ENCODE peak calls at places on chromosome 18, in nine cellular contexts. H is Peyer's patch; Y is H9; E is AG04450; K is colonic mucosa; M is PC-3; U is right atrium auricular region; B is OCI-LY7; D is CD8-positive, alpha-beta memory T cell. G is an unnamed sample.

GRCh38 chr18:11074879-11075278 is 74.5 kb downstream of the PIEZO2 start:
- DNase-seq in H (no peak), Y (no peak), E (no peak), K (no peak), M (no peak), U (no peak), B (no peak), D (no peak), G (no peak)

GRCh38 chr18:74445585-74445984 is 11.5 kb downstream of the DIPK1C start:
- DNase-seq in H (no peak), Y (no peak), E (no peak), K (no peak), M (no peak), U (no peak), B (no peak), D (no peak), G (no peak)

GRCh38 chr18:2316686-2317308 is 254.5 kb downstream of the METTL4 start:
- DNase-seq in H (no peak), Y (no peak), E (no peak), K (no peak), M (no peak), U (no peak), B (no peak), D (no peak), G (no peak)

GRCh38 chr18:42298744-42299685 is 344.0 kb downstream of the PIK3C3 start:
- DNase-seq in H (peak), Y (peak), E (peak), K (peak), M (peak), U (peak), B (peak), D (peak), G (no peak)

GRCh38 chr18:59068672-59069071 is 71.0 kb upstream of the SEC11C start:
- DNase-seq in H (no peak), Y (no peak), E (no peak), K (no peak), M (no peak), U (no peak), B (no peak), D (no peak), G (no peak)

GRCh38 chr18:5466256-5466655 is 77.5 kb downstream of the EPB41L3 start:
- DNase-seq in H (no peak), Y (no peak), E (no peak), K (no peak), M (no peak), U (no peak), B (no peak), D (no peak), G (no peak)

GRCh38 chr18:25350561-25351201 is 1.3 kb downstream of the ZNF521 start:
- DNase-seq in H (peak), Y (peak), E (peak), K (peak), M (no peak), U (no peak), B (peak), D (no peak), G (no peak)

GRCh38 chr18:72530622-72531021 is 13.5 kb downstream of the CBLN2 start:
- DNase-seq in H (no peak), Y (no peak), E (no peak), K (no peak), M (no peak), U (no peak), B (no peak), D (no peak), G (no peak)

GRCh38 chr18:63783394-63783793 is 8.2 kb downstream of the SERPINB7 start:
- DNase-seq in H (no peak), Y (peak), E (no peak), K (no peak), M (peak), U (no peak), B (no peak), D (no peak), G (no peak)

GRCh38 chr18:80147418-80148315 is 38.6 kb downstream of the ADNP2 start:
- DNase-seq in H (peak), Y (peak), E (peak), K (peak), M (peak), U (peak), B (peak), D (peak), G (peak)
- H3K27ac ChIP-seq in H (peak), Y (no peak), E (no peak), K (peak), M (no peak), U (no peak), B (no peak), D (no peak), G (peak)

DNA sequence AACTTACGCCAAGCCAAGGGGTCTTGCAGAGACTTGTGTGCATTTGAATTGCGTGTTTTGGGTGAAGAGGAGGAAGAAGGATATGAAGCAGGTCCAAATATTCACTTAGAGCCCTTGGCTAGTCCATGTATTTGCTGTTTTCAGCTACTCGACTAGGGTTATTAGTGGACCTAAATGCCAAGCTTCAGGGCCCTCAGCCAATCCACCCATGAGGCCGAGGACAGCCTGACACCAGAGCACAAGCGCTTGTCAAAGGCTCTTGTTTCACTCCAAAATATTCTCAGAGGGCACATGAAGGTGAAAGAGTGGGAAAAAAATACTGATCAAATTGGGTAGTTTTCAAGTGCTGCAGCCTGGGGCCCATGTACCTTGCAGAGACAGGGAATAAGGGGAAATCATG is 174.8 kb upstream of the ACAA2 start:
- DNase-seq in H (no peak), Y (no peak), E (no peak), K (no peak), M (no peak), U (no peak), B (no peak), D (no peak), G (no peak)
- H3K27ac ChIP-seq in H (no peak), Y (no peak), E (no peak), K (no peak), M (no peak), U (no peak), B (no peak), D (no peak), G (no peak)

GRCh38 chr18:34772887-34773286 is 62.8 kb downstream of the DTNA start:
- DNase-seq in H (no peak), Y (no peak), E (no peak), K (no peak), M (no peak), U (no peak), B (no peak), D (no peak), G (no peak)

GRCh38 chr18:34771958-34772357 is 61.9 kb downstream of the DTNA start:
- DNase-seq in H (no peak), Y (no peak), E (no peak), K (no peak), M (no peak), U (no peak), B (no peak), D (no peak), G (no peak)

GRCh38 chr18:34773378-34773777 is 63.3 kb downstream of the DTNA start:
- DNase-seq in H (no peak), Y (no peak), E (no peak), K (no peak), M (peak), U (no peak), B (no peak), D (no peak), G (no peak)

DNA sequence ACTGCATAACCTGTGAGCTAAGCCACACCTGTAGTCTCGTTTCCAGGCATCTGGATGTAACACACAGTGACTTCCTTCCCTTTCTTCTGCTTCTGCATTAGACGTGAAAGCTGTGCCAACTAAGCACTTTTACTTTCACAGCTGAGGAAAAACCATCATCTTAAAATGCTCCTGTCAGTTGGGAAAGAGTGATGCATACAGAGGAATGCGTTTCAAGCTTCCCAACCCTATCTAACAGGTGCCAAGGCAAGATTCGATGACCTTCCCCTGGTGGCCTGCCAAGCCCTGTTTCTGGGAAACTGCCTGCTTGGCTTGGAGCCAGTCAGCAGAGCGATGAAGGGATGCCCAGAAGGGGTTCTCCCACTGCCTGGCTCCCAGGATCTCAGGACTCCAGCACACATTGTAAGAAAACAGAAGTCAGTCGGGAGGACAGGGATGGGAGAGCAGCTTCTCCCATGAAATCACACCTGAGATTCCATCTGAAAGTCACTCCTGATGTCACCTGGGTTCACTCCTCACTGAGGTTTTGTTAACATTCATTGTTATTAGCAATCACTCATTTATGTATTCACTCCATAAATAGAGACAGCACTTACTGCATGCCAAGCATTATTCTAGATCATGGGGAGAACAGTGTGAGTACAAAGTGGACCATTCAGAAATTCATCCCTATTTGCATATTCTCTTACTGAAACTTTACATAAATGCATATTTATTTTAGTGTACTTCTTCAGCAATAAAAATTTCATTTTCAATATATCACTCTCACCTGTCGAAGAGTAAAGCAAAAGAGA is 64.1 kb downstream of the DTNA start:
- DNase-seq in H (no peak), Y (no peak), E (no peak), K (no peak), M (peak), U (no peak), B (no peak), D (no peak), G (peak)
- H3K27ac ChIP-seq in H (peak), Y (no peak), E (no peak), K (no peak), M (no peak), U (peak), B (no peak), D (no peak), G (no peak)

GRCh38 chr18:31398191-31398590 is 21.6 kb downstream of the DSG4 start:
- DNase-seq in H (no peak), Y (no peak), E (no peak), K (no peak), M (no peak), U (no peak), B (no peak), D (no peak), G (no peak)

GRCh38 chr18:31401156-31402025 is 24.8 kb downstream of the DSG4 start:
- DNase-seq in H (no peak), Y (no peak), E (no peak), K (peak), M (no peak), U (no peak), B (no peak), D (no peak), G (no peak)

GRCh38 chr18:31400191-31400590 is 23.6 kb downstream of the DSG4 start:
- DNase-seq in H (no peak), Y (no peak), E (no peak), K (no peak), M (no peak), U (no peak), B (no peak), D (no peak), G (no peak)

GRCh38 chr18:31402026-31402373 is 25.4 kb downstream of the DSG4 start:
- DNase-seq in H (no peak), Y (no peak), E (no peak), K (no peak), M (peak), U (no peak), B (no peak), D (no peak), G (no peak)

GRCh38 chr18:31399336-31400032 is 22.9 kb downstream of the DSG4 start:
- DNase-seq in H (no peak), Y (no peak), E (no peak), K (peak), M (peak), U (no peak), B (no peak), D (no peak), G (peak)
- H3K27ac ChIP-seq in H (peak), Y (no peak), E (no peak), K (peak), M (peak), U (no peak), B (no peak), D (no peak), G (no peak)

GRCh38 chr18:79478484-79479113 is 82.9 kb downstream of the NFATC1 start:
- DNase-seq in H (no peak), Y (no peak), E (no peak), K (no peak), M (no peak), U (no peak), B (no peak), D (peak), G (no peak)

GRCh38 chr18:79476031-79476917 is 80.5 kb downstream of the NFATC1 start:
- DNase-seq in H (no peak), Y (no peak), E (no peak), K (no peak), M (no peak), U (no peak), B (no peak), D (no peak), G (no peak)

GRCh38 chr18:79479114-79479760 is 83.5 kb downstream of the NFATC1 start:
- DNase-seq in H (no peak), Y (no peak), E (no peak), K (no peak), M (no peak), U (no peak), B (no peak), D (peak), G (no peak)

GRCh38 chr18:79476918-79477685 is 81.4 kb downstream of the NFATC1 start:
- DNase-seq in H (no peak), Y (no peak), E (no peak), K (no peak), M (peak), U (no peak), B (peak), D (peak), G (no peak)

GRCh38 chr18:79477711-79478483 is 82.2 kb downstream of the NFATC1 start:
- DNase-seq in H (no peak), Y (no peak), E (no peak), K (no peak), M (no peak), U (no peak), B (no peak), D (peak), G (no peak)
- H3K27ac ChIP-seq in H (no peak), Y (no peak), E (no peak), K (no peak), M (no peak), U (no peak), B (peak), D (no peak), G (no peak)

DNA sequence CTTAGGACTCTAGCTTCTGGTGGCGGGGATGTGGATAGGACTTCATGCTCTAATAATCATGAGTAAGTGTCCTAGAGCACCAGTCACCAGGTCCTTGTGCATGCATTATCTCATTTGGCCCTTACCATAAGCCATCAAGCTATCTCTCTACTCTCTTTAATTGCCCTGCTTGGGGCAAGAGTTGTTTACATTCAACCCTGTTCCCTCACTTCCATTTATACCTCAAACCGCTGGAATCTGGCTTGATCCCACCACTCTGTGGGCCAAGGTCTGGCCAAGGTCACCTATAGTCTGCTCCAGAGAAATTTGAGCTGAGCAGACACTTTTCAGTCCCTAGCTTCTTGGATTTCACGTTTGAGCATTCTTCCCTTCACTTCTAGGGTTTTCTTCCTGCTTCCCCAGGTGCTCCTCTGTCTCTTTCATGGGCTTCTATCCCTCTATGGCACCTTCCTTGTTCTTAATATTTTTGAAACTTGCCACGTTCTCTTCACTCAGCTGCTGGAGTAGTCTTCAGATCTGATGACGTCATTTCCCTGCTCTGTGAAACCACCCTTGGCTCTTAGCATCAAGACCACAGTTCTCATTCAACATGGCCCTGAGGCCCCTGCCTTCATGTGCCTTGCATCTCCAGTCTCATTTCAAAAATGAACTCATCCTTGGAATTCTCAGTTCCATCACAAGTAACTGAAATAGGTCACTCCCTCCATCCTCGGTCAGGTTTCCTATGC is 94.9 kb upstream of the GATA6 start:
- DNase-seq in H (no peak), Y (no peak), E (no peak), K (no peak), M (no peak), U (no peak), B (no peak), D (no peak), G (no peak)
- H3K27ac ChIP-seq in H (peak), Y (no peak), E (no peak), K (no peak), M (no peak), U (no peak), B (no peak), D (no peak), G (no peak)

GRCh38 chr18:37335337-37335736 is 230.3 kb downstream of the CELF4 start:
- DNase-seq in H (no peak), Y (peak), E (no peak), K (no peak), M (no peak), U (no peak), B (no peak), D (no peak), G (peak)
- H3K27ac ChIP-seq in H (no peak), Y (no peak), E (no peak), K (no peak), M (no peak), U (no peak), B (no peak), D (no peak), G (no peak)

GRCh38 chr18:45590546-45590945 is 24.7 kb upstream of the SLC14A2 start:
- DNase-seq in H (no peak), Y (no peak), E (no peak), K (no peak), M (no peak), U (no peak), B (no peak), D (no peak), G (no peak)
- H3K27ac ChIP-seq in H (peak), Y (no peak), E (no peak), K (no peak), M (no peak), U (no peak), B (no peak), D (no peak), G (no peak)

G was measured in epithelial cell of prostate.